ENCODE peak calls at places on chromosomes 1 and 21, in six cellular contexts. N, Z, G, O, Y and B are unnamed samples.

GRCh38 chr1:61156576-61157239 is 74.3 kb downstream of the NFIA start:
- DNase-seq in N (no peak), Z (no peak), G (no peak), O (no peak), Y (no peak), B (no peak)

GRCh38 chr21:43196789-43197188 is 28.0 kb downstream of the CRYAA start:
- DNase-seq in N (no peak), Z (no peak), G (no peak), O (peak), Y (peak), B (no peak)

GRCh38 chr1:234154320-234155251 is 218.7 kb upstream of the COA6 start:
- DNase-seq in N (peak), Z (peak), G (peak), O (peak), Y (no peak), B (peak)

GRCh38 chr1:170864238-170864637 is 71.1 kb upstream of the MROH9 start:
- DNase-seq in N (no peak), Z (no peak), G (peak), O (peak), Y (no peak), B (no peak)

GRCh38 chr1:93716974-93717373 is 35.3 kb upstream of the BCAR3 start:
- DNase-seq in N (peak), Z (peak), G (peak), O (no peak), Y (no peak), B (peak)

GRCh38 chr1:43274125-43274803 is 4.5 kb downstream of the TMEM125 start:
- DNase-seq in N (peak), Z (peak), G (peak), O (no peak), Y (no peak), B (no peak)

GRCh38 chr1:64472805-64473204 is 2.9 kb downstream of the CACHD1 start:
- DNase-seq in N (no peak), Z (no peak), G (no peak), O (no peak), Y (no peak), B (no peak)

GRCh38 chr1:176110203-176110602 is 96.9 kb downstream of the COP1 start:
- DNase-seq in N (no peak), Z (no peak), G (peak), O (no peak), Y (no peak), B (no peak)

GRCh38 chr1:38005195-38006007 is at the start of gene FHL3:
- DNase-seq in N (no peak), Z (peak), G (peak), O (peak), Y (no peak), B (peak)

GRCh38 chr1:10080523-10080922 is 47.8 kb downstream of the UBE4B start:
- DNase-seq in N (no peak), Z (no peak), G (no peak), O (no peak), Y (no peak), B (no peak)

GRCh38 chr1:25675729-25676476 is 59.3 kb downstream of the MAN1C1 start:
- DNase-seq in N (no peak), Z (peak), G (no peak), O (no peak), Y (no peak), B (no peak)

GRCh38 chr1:77888429-77889239 is at the start of gene NEXN:
- DNase-seq in N (peak), Z (peak), G (peak), O (peak), Y (peak), B (peak)

GRCh38 chr1:212238552-212238951 is 46.7 kb upstream of the PPP2R5A start:
- DNase-seq in N (no peak), Z (no peak), G (no peak), O (peak), Y (no peak), B (no peak)

GRCh38 chr1:246317723-246318359 is 189.2 kb downstream of the SMYD3 start:
- DNase-seq in N (no peak), Z (no peak), G (peak), O (no peak), Y (no peak), B (no peak)

GRCh38 chr1:204398197-204399125 is 13.2 kb downstream of the PPP1R15B start:
- DNase-seq in N (peak), Z (peak), G (peak), O (peak), Y (peak), B (peak)

GRCh38 chr1:83905315-83905907 is 93.5 kb downstream of the TTLL7 start:
- DNase-seq in N (no peak), Z (peak), G (peak), O (no peak), Y (no peak), B (peak)

GRCh38 chr1:178020968-178021640 is 51.2 kb upstream of the SEC16B start:
- DNase-seq in N (no peak), Z (no peak), G (peak), O (no peak), Y (no peak), B (no peak)

GRCh38 chr1:68197891-68198290 is 34.4 kb downstream of the WLS start:
- DNase-seq in N (peak), Z (no peak), G (peak), O (peak), Y (no peak), B (no peak)

GRCh38 chr1:113094506-113094905 is 21.5 kb downstream of the LRIG2 start:
- DNase-seq in N (no peak), Z (no peak), G (peak), O (no peak), Y (no peak), B (no peak)

DNA sequence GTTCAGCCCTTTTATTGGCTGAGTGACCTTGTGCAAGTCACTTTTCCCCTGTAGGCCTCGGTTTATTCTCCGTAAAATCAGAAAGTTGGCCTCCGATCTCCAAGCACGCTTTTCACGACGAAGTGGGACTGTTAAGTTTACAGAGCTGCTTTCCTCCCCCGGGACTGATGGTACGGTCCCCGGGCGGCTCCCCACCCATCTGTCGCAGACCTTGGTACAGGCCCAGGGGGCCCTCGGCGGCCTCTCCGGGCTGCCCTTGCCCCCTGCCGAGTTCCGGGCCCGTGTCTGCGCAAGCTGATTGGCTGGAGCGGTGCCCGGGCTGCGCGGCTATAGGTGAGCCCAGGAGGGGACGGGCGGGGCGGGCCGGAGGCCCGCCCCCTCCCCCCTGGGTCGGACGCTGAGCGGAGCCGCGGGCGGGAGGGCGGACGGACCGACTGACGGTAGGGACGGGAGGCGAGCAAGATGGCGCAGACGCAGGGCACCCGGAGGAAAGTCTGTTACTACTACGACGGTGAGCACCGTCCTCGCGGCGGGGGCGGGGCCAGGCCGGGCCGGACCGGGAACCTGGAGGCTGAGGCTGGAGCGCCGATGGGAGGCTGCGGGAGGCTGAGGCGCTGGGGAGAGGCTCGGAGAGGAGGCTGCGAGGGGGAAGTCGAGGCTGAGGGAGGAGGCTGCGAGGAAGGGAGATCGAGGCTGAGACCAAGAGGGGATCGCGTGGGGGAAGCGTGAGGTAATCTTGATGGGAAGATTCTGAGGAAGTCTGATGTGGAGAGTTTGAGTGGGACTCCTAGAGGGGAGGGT is at the start of gene HDAC1:
- DNase-seq in N (peak), Z (peak), G (peak), O (peak), Y (peak), B (peak)
- TF ChIP-seq POLR2A in N (peak), Z (peak), G (no peak), O (peak), Y (no peak), B (peak)

DNA sequence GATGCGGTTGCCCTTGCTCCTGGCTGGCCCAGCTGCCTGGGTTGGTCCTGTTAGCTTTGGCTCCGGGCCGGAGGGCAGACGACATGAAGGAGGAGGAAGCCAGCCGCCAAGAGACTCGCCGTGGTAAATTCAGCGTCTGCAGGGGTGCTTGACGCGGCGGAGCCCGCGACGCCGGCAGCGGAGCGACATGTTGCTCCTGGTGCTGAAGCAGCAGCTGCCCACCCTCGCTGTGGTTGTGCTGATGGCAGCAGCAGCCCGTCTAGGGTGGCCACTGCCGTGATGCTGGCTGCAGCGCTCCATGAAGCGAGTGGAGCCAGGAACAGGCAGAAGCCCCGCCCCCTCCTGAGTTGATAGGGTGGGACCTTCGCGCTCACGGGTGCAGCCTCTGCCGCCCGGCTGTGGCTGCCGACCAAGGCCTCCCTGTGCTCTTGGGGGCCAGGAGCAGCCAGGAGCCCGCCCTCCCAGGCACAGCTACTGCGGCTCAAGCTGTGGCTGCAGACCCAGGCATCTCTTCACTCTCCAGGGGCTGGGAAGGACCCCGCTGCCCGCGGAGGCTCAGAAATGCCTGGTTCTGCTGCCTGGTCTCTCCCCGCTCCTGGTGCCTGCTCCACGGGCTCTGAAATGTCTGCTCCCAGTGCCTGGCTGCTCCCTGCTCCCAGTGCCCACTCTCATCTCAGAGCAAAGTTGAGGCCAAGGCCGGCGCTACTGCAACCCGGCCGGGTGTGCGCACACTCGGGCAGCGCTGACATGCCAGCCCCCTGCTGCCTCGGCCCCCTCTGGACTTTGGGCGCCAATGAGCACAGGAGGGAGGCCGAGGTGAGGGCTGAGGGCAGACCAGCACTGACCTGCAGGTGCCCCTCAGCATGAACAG is 4.4 kb upstream of the ZNF692 start:
- DNase-seq in N (peak), Z (peak), G (peak), O (peak), Y (peak), B (peak)
- TF ChIP-seq POLR2A in N (peak), Z (peak), G (no peak), O (peak), Y (no peak), B (peak)

GRCh38 chr1:218346391-218347204 is 1.5 kb downstream of the TGFB2 start:
- DNase-seq in N (no peak), Z (no peak), G (peak), O (peak), Y (no peak), B (peak)
- TF ChIP-seq POLR2A in N (peak), Z (no peak), G (peak), O (no peak), Y (no peak), B (no peak)

GRCh38 chr1:220526294-220526693 is 1.6 kb upstream of the MARK1 start:
- DNase-seq in N (no peak), Z (no peak), G (no peak), O (no peak), Y (no peak), B (no peak)

GRCh38 chr1:220528049-220528678 is at the start of gene MARK1:
- DNase-seq in N (no peak), Z (peak), G (no peak), O (peak), Y (peak), B (no peak)

GRCh38 chr1:220529530-220529920 is 1.6 kb downstream of the MARK1 start:
- DNase-seq in N (no peak), Z (no peak), G (no peak), O (no peak), Y (no peak), B (no peak)

GRCh38 chr1:220528679-220529529 is 968 bp downstream of the MARK1 start:
- DNase-seq in N (no peak), Z (no peak), G (no peak), O (peak), Y (peak), B (no peak)

DNA sequence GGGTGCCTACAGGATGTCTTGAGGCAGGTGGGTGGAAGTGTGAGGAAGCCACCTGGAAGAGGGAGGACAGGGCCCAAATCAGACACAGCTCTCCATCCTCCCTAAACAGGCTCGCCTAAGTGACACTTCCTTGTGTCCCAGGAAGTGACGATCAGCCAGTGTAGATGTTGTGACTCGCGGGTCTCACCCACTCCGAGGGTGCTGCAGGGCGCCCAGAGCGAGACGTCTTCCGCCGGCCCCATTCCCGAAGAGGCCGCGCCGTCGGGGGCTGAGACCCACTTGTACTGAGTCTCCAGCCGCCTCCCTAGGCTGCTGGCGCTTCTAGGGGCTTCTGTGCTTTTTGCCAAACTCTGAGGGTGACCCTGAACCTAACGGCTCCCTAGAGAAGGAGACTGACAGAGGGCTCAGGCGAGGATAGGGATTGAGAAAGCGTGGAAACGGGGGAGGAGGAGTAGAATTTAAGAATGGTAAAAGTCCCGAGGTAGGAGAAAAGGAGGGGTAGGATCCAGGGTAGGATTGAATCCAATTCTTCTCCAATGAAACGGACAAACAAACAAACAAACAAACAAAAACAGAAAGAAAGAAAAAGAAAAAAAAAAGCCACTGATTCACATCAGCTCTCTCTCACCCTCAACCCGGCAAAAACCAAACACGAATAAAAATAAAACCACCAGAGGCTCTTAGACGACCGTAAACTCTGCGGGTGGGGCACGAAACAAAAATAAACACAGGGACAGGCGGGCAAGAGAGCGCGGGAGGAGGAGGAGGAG is 472 bp upstream of the MARK1 start:
- DNase-seq in N (no peak), Z (no peak), G (no peak), O (peak), Y (peak), B (no peak)
- TF ChIP-seq POLR2A in N (no peak), Z (no peak), G (no peak), O (peak), Y (no peak), B (no peak)

GRCh38 chr1:175009532-175009931 is 9.8 kb downstream of the CACYBP start:
- DNase-seq in N (no peak), Z (no peak), G (no peak), O (no peak), Y (no peak), B (no peak)
- TF ChIP-seq POLR2A in N (no peak), Z (no peak), G (no peak), O (no peak), Y (no peak), B (no peak)

GRCh38 chr1:15196807-15197530 is 43.4 kb downstream of the TMEM51 start:
- DNase-seq in N (peak), Z (no peak), G (no peak), O (peak), Y (no peak), B (no peak)
- TF ChIP-seq POLR2A in N (no peak), Z (no peak), G (no peak), O (peak), Y (no peak), B (no peak)

GRCh38 chr1:224998185-224998584 is 68.7 kb downstream of the DNAH14 start:
- DNase-seq in N (no peak), Z (no peak), G (no peak), O (no peak), Y (no peak), B (no peak)
- TF ChIP-seq POLR2A in N (no peak), Z (no peak), G (no peak), O (no peak), Y (no peak), B (no peak)

GRCh38 chr1:27392096-27392777 is at the start of gene GPR3:
- DNase-seq in N (peak), Z (peak), G (peak), O (peak), Y (peak), B (peak)
- TF ChIP-seq POLR2A in N (no peak), Z (no peak), G (peak), O (no peak), Y (no peak), B (peak)